ENCODE peak calls at places on chromosome 5, in eight cellular contexts. N, H, G, Q, P, W, I and Y are unnamed samples.

GRCh38 chr5:124743534-124744169 is 2.8 kb downstream of the ZNF608 start:
- DNase-seq in N (no peak), H (no peak), G (no peak), Q (no peak), P (no peak), W (peak; percentile 57), I (peak; percentile 80), Y (no peak)

GRCh38 chr5:177116631-177117373 is 16.8 kb upstream of the NSD1 start:
- DNase-seq in N (peak; percentile 70), H (peak; percentile 82), G (peak; percentile 74), Q (peak; percentile 42), P (peak; percentile 90), W (peak; percentile 89), I (peak; percentile 83), Y (peak; percentile 94)

GRCh38 chr5:91183743-91184142 is 199.4 kb downstream of the ARRDC3 start:
- DNase-seq in N (no peak), H (no peak), G (no peak), Q (no peak), P (no peak), W (no peak), I (no peak), Y (no peak)

GRCh38 chr5:109837226-109837861 is 147.6 kb downstream of the MAN2A1 start:
- DNase-seq in N (no peak), H (no peak), G (no peak), Q (no peak), P (no peak), W (no peak), I (no peak), Y (no peak)

GRCh38 chr5:2751592-2752021 is at the start of gene IRX2:
- DNase-seq in N (peak; percentile 32), H (peak; percentile 76), G (no peak), Q (peak; percentile 72), P (peak; percentile 78), W (peak; percentile 82), I (no peak), Y (peak; percentile 90)

GRCh38 chr5:41878598-41879305 is 8.5 kb upstream of the OXCT1 start:
- DNase-seq in N (no peak), H (no peak), G (no peak), Q (no peak), P (no peak), W (no peak), I (no peak), Y (no peak)

GRCh38 chr5:139551490-139551889 is 9.6 kb upstream of the UBE2D2 start:
- DNase-seq in N (no peak), H (no peak), G (no peak), Q (no peak), P (no peak), W (no peak), I (no peak), Y (no peak)

GRCh38 chr5:50582699-50583098 is 83.7 kb upstream of the PARP8 start:
- DNase-seq in N (no peak), H (no peak), G (no peak), Q (no peak), P (no peak), W (no peak), I (no peak), Y (no peak)

GRCh38 chr5:136132087-136132486 is 558 bp upstream of the SMAD5 start:
- DNase-seq in N (peak; percentile 23), H (peak; percentile 15), G (no peak), Q (no peak), P (no peak), W (peak; percentile 1), I (peak; percentile 15), Y (no peak)

GRCh38 chr5:115398726-115399125 is 102.3 kb upstream of the CCDC112 start:
- DNase-seq in N (no peak), H (no peak), G (no peak), Q (no peak), P (no peak), W (no peak), I (no peak), Y (no peak)

GRCh38 chr5:181163487-181164075 is 16.2 kb downstream of the OR2V2 start:
- DNase-seq in N (no peak), H (no peak), G (no peak), Q (no peak), P (no peak), W (no peak), I (peak; percentile 65), Y (peak; percentile 61)

GRCh38 chr5:142308358-142308757 is 16.5 kb downstream of the SPRY4 start:
- DNase-seq in N (no peak), H (no peak), G (no peak), Q (no peak), P (no peak), W (no peak), I (no peak), Y (no peak)